ENCODE peak calls at places on chromosomes 12 and 14, in four cellular contexts. One of them, this sample, is unnamed.

GRCh38 chr14:58455593-58456265 is 28.2 kb downstream of the KIAA0586 start:
- DNase-seq in K562: no peak
- DNase-seq in HL-60: no peak
- DNase-seq in GM12878: no peak
- DNase-seq in this sample: no peak

GRCh38 chr14:53742226-53742607 is 214.4 kb downstream of the BMP4 start:
- DNase-seq in K562: no peak
- DNase-seq in HL-60: no peak
- DNase-seq in GM12878: no peak
- DNase-seq in this sample: no peak

GRCh38 chr12:103326190-103326589 is 169.6 kb downstream of the C12orf42 start:
- DNase-seq in K562: no peak
- DNase-seq in HL-60: no peak
- DNase-seq in GM12878: no peak
- DNase-seq in this sample: peak; percentile 11

GRCh38 chr12:81610955-81611889 is 147.9 kb downstream of the PPFIA2 start:
- DNase-seq in K562: no peak
- DNase-seq in HL-60: no peak
- DNase-seq in GM12878: no peak
- DNase-seq in this sample: no peak

GRCh38 chr12:72570601-72571000 is 298.4 kb downstream of the TRHDE start:
- DNase-seq in K562: no peak
- DNase-seq in HL-60: no peak
- DNase-seq in GM12878: no peak
- DNase-seq in this sample: no peak

GRCh38 chr14:22282429-22282828 is 306.6 kb downstream of the DAD1 start:
- DNase-seq in K562: no peak
- DNase-seq in HL-60: no peak
- DNase-seq in GM12878: no peak
- DNase-seq in this sample: peak; percentile 8

GRCh38 chr12:52860102-52860838 is 11.5 kb upstream of the KRT78 start:
- DNase-seq in K562: no peak
- DNase-seq in HL-60: no peak
- DNase-seq in GM12878: no peak
- DNase-seq in this sample: no peak

GRCh38 chr12:10169094-10169493 is 2.8 kb downstream of the OLR1 start:
- DNase-seq in K562: no peak
- DNase-seq in HL-60: no peak
- DNase-seq in GM12878: no peak
- DNase-seq in this sample: no peak

GRCh38 chr14:84894254-84894653 is 635.7 kb upstream of the FLRT2 start:
- DNase-seq in K562: no peak
- DNase-seq in HL-60: no peak
- DNase-seq in GM12878: no peak
- DNase-seq in this sample: no peak

GRCh38 chr12:54370218-54370730 is 6.0 kb upstream of the GPR84 start:
- DNase-seq in K562: peak; percentile 83
- DNase-seq in HL-60: no peak
- DNase-seq in GM12878: no peak
- DNase-seq in this sample: no peak

GRCh38 chr14:76101980-76102379 is 49.7 kb upstream of the GPATCH2L start:
- DNase-seq in K562: no peak
- DNase-seq in HL-60: no peak
- DNase-seq in GM12878: no peak
- DNase-seq in this sample: no peak

GRCh38 chr14:35369701-35370191 is 34.8 kb downstream of the NFKBIA start:
- DNase-seq in K562: no peak
- DNase-seq in HL-60: no peak
- DNase-seq in GM12878: no peak
- DNase-seq in this sample: no peak

GRCh38 chr12:1691123-1692007 is 495 bp downstream of the ADIPOR2 start:
- DNase-seq in K562: peak; percentile 38
- DNase-seq in HL-60: no peak
- DNase-seq in GM12878: no peak
- DNase-seq in this sample: no peak

GRCh38 chr14:77554816-77555599 is 56.4 kb upstream of the ISM2 start:
- DNase-seq in K562: no peak
- DNase-seq in HL-60: no peak
- DNase-seq in GM12878: no peak
- DNase-seq in this sample: no peak

GRCh38 chr12:89693639-89694202 is 14.9 kb downstream of the ATP2B1 start:
- DNase-seq in K562: no peak
- DNase-seq in HL-60: no peak
- DNase-seq in GM12878: no peak
- DNase-seq in this sample: no peak

GRCh38 chr14:69345402-69345801 is 52.7 kb downstream of the ERH start:
- DNase-seq in K562: no peak
- DNase-seq in HL-60: no peak
- DNase-seq in GM12878: no peak
- DNase-seq in this sample: no peak

GRCh38 chr12:27780612-27781408 is 774 bp upstream of the MANSC4 start:
- DNase-seq in K562: peak; percentile 34
- DNase-seq in HL-60: no peak
- DNase-seq in GM12878: no peak
- DNase-seq in this sample: peak; percentile 36

DNA sequence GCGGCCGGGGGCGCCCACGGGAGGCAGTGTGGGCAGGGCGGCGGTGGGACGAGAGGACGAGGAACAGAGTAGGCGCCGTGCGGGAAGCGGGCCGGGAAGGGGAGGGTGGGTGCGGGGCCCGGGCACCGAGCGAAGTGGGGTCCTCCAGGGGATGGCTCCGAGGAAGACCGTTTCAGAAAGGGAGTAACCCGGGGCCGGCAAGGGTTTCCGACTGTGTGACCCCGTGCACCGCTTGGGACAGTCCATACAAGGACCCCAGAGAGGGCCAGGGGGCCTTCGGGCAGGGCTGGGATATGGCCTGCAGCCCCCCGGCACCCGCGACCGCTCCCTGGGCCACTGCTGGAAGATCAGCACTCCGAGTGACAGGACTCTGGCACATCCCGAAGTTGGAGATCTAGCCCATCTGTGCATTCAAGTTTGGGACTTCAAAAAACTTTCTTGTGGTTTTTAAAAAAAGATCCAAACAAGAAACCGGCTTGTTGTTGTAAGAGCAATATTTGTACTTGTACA is 448 bp downstream of the TSPAN9 start:
- DNase-seq in K562: peak; percentile 13
- DNase-seq in HL-60: no peak
- DNase-seq in GM12878: no peak
- DNase-seq in this sample: no peak
- TF ChIP-seq SPI1 in K562: no peak
- TF ChIP-seq SPI1 in HL-60: no peak
- TF ChIP-seq SPI1 in GM12878: no peak
- TF ChIP-seq SPI1 in this sample: no peak

GRCh38 chr14:44791730-44792129 is 170.0 kb downstream of the KLHL28 start:
- DNase-seq in K562: no peak
- DNase-seq in HL-60: no peak
- DNase-seq in GM12878: no peak
- DNase-seq in this sample: no peak

GRCh38 chr14:44798386-44799242 is 163.1 kb downstream of the KLHL28 start:
- DNase-seq in K562: no peak
- DNase-seq in HL-60: no peak
- DNase-seq in GM12878: no peak
- DNase-seq in this sample: no peak

GRCh38 chr14:44795725-44796124 is 166.0 kb downstream of the KLHL28 start:
- DNase-seq in K562: no peak
- DNase-seq in HL-60: no peak
- DNase-seq in GM12878: no peak
- DNase-seq in this sample: no peak
- TF ChIP-seq SPI1 in K562: no peak
- TF ChIP-seq SPI1 in HL-60: no peak
- TF ChIP-seq SPI1 in GM12878: no peak
- TF ChIP-seq SPI1 in this sample: no peak

GRCh38 chr12:97142737-97143450 is 235.8 kb downstream of the NEDD1 start:
- DNase-seq in K562: no peak
- DNase-seq in HL-60: no peak
- DNase-seq in GM12878: no peak
- DNase-seq in this sample: no peak
- TF ChIP-seq SPI1 in K562: no peak
- TF ChIP-seq SPI1 in HL-60: no peak
- TF ChIP-seq SPI1 in GM12878: no peak
- TF ChIP-seq SPI1 in this sample: no peak

GRCh38 chr14:89391123-89391522 is 25.9 kb downstream of the FOXN3 start:
- DNase-seq in K562: no peak
- DNase-seq in HL-60: no peak
- DNase-seq in GM12878: no peak
- DNase-seq in this sample: no peak
- TF ChIP-seq SPI1 in K562: no peak
- TF ChIP-seq SPI1 in HL-60: no peak
- TF ChIP-seq SPI1 in GM12878: no peak
- TF ChIP-seq SPI1 in this sample: no peak

GRCh38 chr12:98372340-98373018 is 142.9 kb upstream of the TMPO start:
- DNase-seq in K562: no peak
- DNase-seq in HL-60: no peak
- DNase-seq in GM12878: no peak
- DNase-seq in this sample: no peak

GRCh38 chr12:98373019-98373554 is 142.3 kb upstream of the TMPO start:
- DNase-seq in K562: peak; percentile 44
- DNase-seq in HL-60: no peak
- DNase-seq in GM12878: no peak
- DNase-seq in this sample: no peak

GRCh38 chr12:98371419-98371818 is 144.0 kb upstream of the TMPO start:
- DNase-seq in K562: no peak
- DNase-seq in HL-60: no peak
- DNase-seq in GM12878: no peak
- DNase-seq in this sample: no peak

GRCh38 chr12:98370976-98371375 is 144.4 kb upstream of the TMPO start:
- DNase-seq in K562: no peak
- DNase-seq in HL-60: no peak
- DNase-seq in GM12878: no peak
- DNase-seq in this sample: no peak

DNA sequence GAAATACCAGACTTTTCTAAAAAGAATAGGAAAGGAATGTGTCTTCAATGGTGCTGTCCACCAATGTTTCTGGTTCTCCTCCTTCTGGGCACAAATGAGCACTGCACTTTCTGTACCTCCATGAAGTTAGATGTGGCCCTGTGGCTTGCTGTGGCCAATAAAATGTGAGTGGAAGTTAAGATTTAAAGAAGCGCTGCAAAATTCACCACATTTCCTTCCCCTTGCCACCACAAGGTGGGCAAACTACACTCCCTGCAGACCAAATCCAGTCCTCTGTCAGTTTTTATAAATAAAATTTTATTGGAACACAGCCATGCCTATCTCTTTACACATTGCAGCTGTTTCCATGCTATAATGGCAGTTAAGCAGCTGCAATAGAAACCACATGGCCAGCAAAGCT is 141.4 kb upstream of the TMPO start:
- DNase-seq in K562: no peak
- DNase-seq in HL-60: no peak
- DNase-seq in GM12878: no peak
- DNase-seq in this sample: no peak
- TF ChIP-seq SPI1 in K562: no peak
- TF ChIP-seq SPI1 in HL-60: no peak
- TF ChIP-seq SPI1 in GM12878: no peak
- TF ChIP-seq SPI1 in this sample: no peak

GRCh38 chr14:105999361-106000028 is 473.1 kb downstream of the TMEM121 start:
- DNase-seq in K562: no peak
- DNase-seq in HL-60: peak; percentile 64
- DNase-seq in GM12878: no peak
- DNase-seq in this sample: peak; percentile 42
- TF ChIP-seq SPI1 in K562: no peak
- TF ChIP-seq SPI1 in HL-60: no peak
- TF ChIP-seq SPI1 in GM12878: no peak
- TF ChIP-seq SPI1 in this sample: no peak

GRCh38 chr12:45477526-45477925 is 252.0 kb upstream of the ARID2 start:
- DNase-seq in K562: no peak
- DNase-seq in HL-60: no peak
- DNase-seq in GM12878: no peak
- DNase-seq in this sample: no peak
- TF ChIP-seq SPI1 in K562: no peak
- TF ChIP-seq SPI1 in HL-60: no peak
- TF ChIP-seq SPI1 in GM12878: no peak
- TF ChIP-seq SPI1 in this sample: no peak

DNA sequence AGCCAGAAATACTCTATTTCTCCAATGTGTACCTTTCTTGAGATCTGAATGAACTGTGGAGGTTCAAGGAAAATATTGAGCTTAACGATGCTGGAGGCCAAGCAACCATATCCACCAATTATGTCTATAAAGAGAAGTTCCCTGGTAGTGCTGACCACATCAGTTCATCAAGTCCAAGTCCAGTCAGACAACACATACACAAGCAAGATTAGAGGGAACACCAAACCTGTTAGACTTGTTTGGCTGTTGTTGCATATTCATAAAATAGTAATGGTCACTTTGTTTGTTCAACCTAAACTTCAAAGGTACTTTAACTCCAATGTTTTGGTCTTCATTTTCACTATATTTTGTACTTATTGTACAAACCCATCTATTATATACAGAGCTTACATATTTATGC is 81.6 kb downstream of the LMO3 start:
- DNase-seq in K562: no peak
- DNase-seq in HL-60: no peak
- DNase-seq in GM12878: no peak
- DNase-seq in this sample: no peak
- TF ChIP-seq SPI1 in K562: no peak
- TF ChIP-seq SPI1 in HL-60: no peak
- TF ChIP-seq SPI1 in GM12878: no peak
- TF ChIP-seq SPI1 in this sample: no peak